ENCODE peak calls at places on chromosomes 12 and 14, in nine cellular contexts. One of them, this sample, is unnamed.

GRCh38 chr12:53726946-53727309 is 324 bp downstream of the CALCOCO1 start:
- DNase-seq in activated CD4-positive, alpha-beta T cell treated with anti-CD3 and anti-CD28 coated beads, Interleukin-2, amount 50 U/mL, for 24 hours: no peak
- DNase-seq in NCI-H524: no peak
- DNase-seq in NCI-H1105 treated with DMSO at 0.1 percent for 48 hours: no peak
- DNase-seq in ovary: no peak
- DNase-seq in NCI-H460: no peak
- DNase-seq in small intestine: no peak
- DNase-seq in AG10803: peak
- DNase-seq in uterus: no peak
- DNase-seq in this sample: no peak

GRCh38 chr14:79862045-79862444 is 349.3 kb downstream of the DIO2 start:
- DNase-seq in activated CD4-positive, alpha-beta T cell treated with anti-CD3 and anti-CD28 coated beads, Interleukin-2, amount 50 U/mL, for 24 hours: no peak
- DNase-seq in NCI-H524: no peak
- DNase-seq in NCI-H1105 treated with DMSO at 0.1 percent for 48 hours: no peak
- DNase-seq in ovary: no peak
- DNase-seq in NCI-H460: no peak
- DNase-seq in small intestine: no peak
- DNase-seq in AG10803: no peak
- DNase-seq in uterus: no peak
- DNase-seq in this sample: no peak

GRCh38 chr14:68842298-68842697 is 49.4 kb upstream of the ZFP36L1 start:
- DNase-seq in activated CD4-positive, alpha-beta T cell treated with anti-CD3 and anti-CD28 coated beads, Interleukin-2, amount 50 U/mL, for 24 hours: no peak
- DNase-seq in NCI-H524: peak
- DNase-seq in NCI-H1105 treated with DMSO at 0.1 percent for 48 hours: peak
- DNase-seq in ovary: no peak
- DNase-seq in NCI-H460: no peak
- DNase-seq in small intestine: no peak
- DNase-seq in AG10803: no peak
- DNase-seq in uterus: peak
- DNase-seq in this sample: no peak

GRCh38 chr14:79328863-79329262 is 882.4 kb downstream of the DIO2 start:
- DNase-seq in activated CD4-positive, alpha-beta T cell treated with anti-CD3 and anti-CD28 coated beads, Interleukin-2, amount 50 U/mL, for 24 hours: no peak
- DNase-seq in NCI-H524: no peak
- DNase-seq in NCI-H1105 treated with DMSO at 0.1 percent for 48 hours: no peak
- DNase-seq in ovary: no peak
- DNase-seq in NCI-H460: no peak
- DNase-seq in small intestine: no peak
- DNase-seq in AG10803: no peak
- DNase-seq in uterus: no peak
- DNase-seq in this sample: no peak

GRCh38 chr12:32843528-32844095 is 53.0 kb downstream of the PKP2 start:
- DNase-seq in activated CD4-positive, alpha-beta T cell treated with anti-CD3 and anti-CD28 coated beads, Interleukin-2, amount 50 U/mL, for 24 hours: no peak
- DNase-seq in NCI-H524: no peak
- DNase-seq in NCI-H1105 treated with DMSO at 0.1 percent for 48 hours: no peak
- DNase-seq in ovary: no peak
- DNase-seq in NCI-H460: no peak
- DNase-seq in small intestine: no peak
- DNase-seq in AG10803: no peak
- DNase-seq in uterus: no peak
- DNase-seq in this sample: no peak

GRCh38 chr14:95322646-95323045 is 2.9 kb upstream of the CLMN start:
- DNase-seq in activated CD4-positive, alpha-beta T cell treated with anti-CD3 and anti-CD28 coated beads, Interleukin-2, amount 50 U/mL, for 24 hours: no peak
- DNase-seq in NCI-H524: no peak
- DNase-seq in NCI-H1105 treated with DMSO at 0.1 percent for 48 hours: no peak
- DNase-seq in ovary: no peak
- DNase-seq in NCI-H460: peak
- DNase-seq in small intestine: no peak
- DNase-seq in AG10803: no peak
- DNase-seq in uterus: no peak
- DNase-seq in this sample: no peak

GRCh38 chr12:48936379-48936979 is 11.2 kb upstream of the FKBP11 start:
- DNase-seq in activated CD4-positive, alpha-beta T cell treated with anti-CD3 and anti-CD28 coated beads, Interleukin-2, amount 50 U/mL, for 24 hours: peak
- DNase-seq in NCI-H524: peak
- DNase-seq in NCI-H1105 treated with DMSO at 0.1 percent for 48 hours: peak
- DNase-seq in ovary: peak
- DNase-seq in NCI-H460: peak
- DNase-seq in small intestine: peak
- DNase-seq in AG10803: peak
- DNase-seq in uterus: peak
- DNase-seq in this sample: no peak

GRCh38 chr12:111363578-111363977 is 5.3 kb downstream of the PHETA1 start:
- DNase-seq in activated CD4-positive, alpha-beta T cell treated with anti-CD3 and anti-CD28 coated beads, Interleukin-2, amount 50 U/mL, for 24 hours: no peak
- DNase-seq in NCI-H524: no peak
- DNase-seq in NCI-H1105 treated with DMSO at 0.1 percent for 48 hours: no peak
- DNase-seq in ovary: no peak
- DNase-seq in NCI-H460: no peak
- DNase-seq in small intestine: no peak
- DNase-seq in AG10803: peak
- DNase-seq in uterus: no peak
- DNase-seq in this sample: no peak

GRCh38 chr12:48811454-48812090 is 6.7 kb upstream of the CACNB3 start:
- DNase-seq in activated CD4-positive, alpha-beta T cell treated with anti-CD3 and anti-CD28 coated beads, Interleukin-2, amount 50 U/mL, for 24 hours: no peak
- DNase-seq in NCI-H524: no peak
- DNase-seq in NCI-H1105 treated with DMSO at 0.1 percent for 48 hours: no peak
- DNase-seq in ovary: no peak
- DNase-seq in NCI-H460: no peak
- DNase-seq in small intestine: no peak
- DNase-seq in AG10803: no peak
- DNase-seq in uterus: no peak
- DNase-seq in this sample: no peak

GRCh38 chr12:116533343-116534248 is 25.6 kb upstream of the MAP1LC3B2 start:
- DNase-seq in activated CD4-positive, alpha-beta T cell treated with anti-CD3 and anti-CD28 coated beads, Interleukin-2, amount 50 U/mL, for 24 hours: peak
- DNase-seq in NCI-H524: peak
- DNase-seq in NCI-H1105 treated with DMSO at 0.1 percent for 48 hours: peak
- DNase-seq in ovary: peak
- DNase-seq in NCI-H460: peak
- DNase-seq in small intestine: peak
- DNase-seq in AG10803: peak
- DNase-seq in uterus: peak
- DNase-seq in this sample: no peak

GRCh38 chr14:95463173-95463901 is 53.1 kb downstream of the SYNE3 start:
- DNase-seq in activated CD4-positive, alpha-beta T cell treated with anti-CD3 and anti-CD28 coated beads, Interleukin-2, amount 50 U/mL, for 24 hours: no peak
- DNase-seq in NCI-H524: no peak
- DNase-seq in NCI-H1105 treated with DMSO at 0.1 percent for 48 hours: peak
- DNase-seq in ovary: no peak
- DNase-seq in NCI-H460: no peak
- DNase-seq in small intestine: peak
- DNase-seq in AG10803: no peak
- DNase-seq in uterus: no peak
- DNase-seq in this sample: no peak

GRCh38 chr12:71400481-71400880 is 39.1 kb upstream of the LGR5 start:
- DNase-seq in activated CD4-positive, alpha-beta T cell treated with anti-CD3 and anti-CD28 coated beads, Interleukin-2, amount 50 U/mL, for 24 hours: no peak
- DNase-seq in NCI-H524: no peak
- DNase-seq in NCI-H1105 treated with DMSO at 0.1 percent for 48 hours: no peak
- DNase-seq in ovary: no peak
- DNase-seq in NCI-H460: no peak
- DNase-seq in small intestine: no peak
- DNase-seq in AG10803: no peak
- DNase-seq in uterus: no peak
- DNase-seq in this sample: no peak

GRCh38 chr14:63642229-63642611 is 549 bp upstream of the WDR89 start:
- DNase-seq in activated CD4-positive, alpha-beta T cell treated with anti-CD3 and anti-CD28 coated beads, Interleukin-2, amount 50 U/mL, for 24 hours: no peak
- DNase-seq in NCI-H524: peak
- DNase-seq in NCI-H1105 treated with DMSO at 0.1 percent for 48 hours: peak
- DNase-seq in ovary: peak
- DNase-seq in NCI-H460: peak
- DNase-seq in small intestine: peak
- DNase-seq in AG10803: peak
- DNase-seq in uterus: peak
- DNase-seq in this sample: peak

GRCh38 chr12:109057376-109057775 is 5.0 kb downstream of the USP30 start:
- DNase-seq in activated CD4-positive, alpha-beta T cell treated with anti-CD3 and anti-CD28 coated beads, Interleukin-2, amount 50 U/mL, for 24 hours: no peak
- DNase-seq in NCI-H524: no peak
- DNase-seq in NCI-H1105 treated with DMSO at 0.1 percent for 48 hours: no peak
- DNase-seq in ovary: no peak
- DNase-seq in NCI-H460: no peak
- DNase-seq in small intestine: no peak
- DNase-seq in AG10803: no peak
- DNase-seq in uterus: no peak
- DNase-seq in this sample: no peak

GRCh38 chr12:123050331-123050809 is 69.9 kb downstream of the ARL6IP4 start:
- DNase-seq in activated CD4-positive, alpha-beta T cell treated with anti-CD3 and anti-CD28 coated beads, Interleukin-2, amount 50 U/mL, for 24 hours: no peak
- DNase-seq in NCI-H524: no peak
- DNase-seq in NCI-H1105 treated with DMSO at 0.1 percent for 48 hours: no peak
- DNase-seq in ovary: no peak
- DNase-seq in NCI-H460: no peak
- DNase-seq in small intestine: no peak
- DNase-seq in AG10803: peak
- DNase-seq in uterus: peak
- DNase-seq in this sample: no peak

GRCh38 chr14:102513899-102514772 is 4.6 kb upstream of the ANKRD9 start:
- DNase-seq in activated CD4-positive, alpha-beta T cell treated with anti-CD3 and anti-CD28 coated beads, Interleukin-2, amount 50 U/mL, for 24 hours: no peak
- DNase-seq in NCI-H524: no peak
- DNase-seq in NCI-H1105 treated with DMSO at 0.1 percent for 48 hours: no peak
- DNase-seq in ovary: no peak
- DNase-seq in NCI-H460: no peak
- DNase-seq in small intestine: no peak
- DNase-seq in AG10803: no peak
- DNase-seq in uterus: no peak
- DNase-seq in this sample: no peak

GRCh38 chr12:6767592-6768384 is 1.6 kb downstream of the PTMS start:
- DNase-seq in activated CD4-positive, alpha-beta T cell treated with anti-CD3 and anti-CD28 coated beads, Interleukin-2, amount 50 U/mL, for 24 hours: no peak
- DNase-seq in NCI-H524: no peak
- DNase-seq in NCI-H1105 treated with DMSO at 0.1 percent for 48 hours: no peak
- DNase-seq in ovary: peak
- DNase-seq in NCI-H460: no peak
- DNase-seq in small intestine: no peak
- DNase-seq in AG10803: peak
- DNase-seq in uterus: no peak
- DNase-seq in this sample: no peak

GRCh38 chr12:124422570-124423523 is 128.0 kb downstream of the RFLNA start:
- DNase-seq in activated CD4-positive, alpha-beta T cell treated with anti-CD3 and anti-CD28 coated beads, Interleukin-2, amount 50 U/mL, for 24 hours: no peak
- DNase-seq in NCI-H524: peak
- DNase-seq in NCI-H1105 treated with DMSO at 0.1 percent for 48 hours: no peak
- DNase-seq in ovary: peak
- DNase-seq in NCI-H460: peak
- DNase-seq in small intestine: peak
- DNase-seq in AG10803: peak
- DNase-seq in uterus: peak
- DNase-seq in this sample: peak

GRCh38 chr12:51234533-51234932 is 4.1 kb upstream of the DAZAP2 start:
- DNase-seq in activated CD4-positive, alpha-beta T cell treated with anti-CD3 and anti-CD28 coated beads, Interleukin-2, amount 50 U/mL, for 24 hours: no peak
- DNase-seq in NCI-H524: no peak
- DNase-seq in NCI-H1105 treated with DMSO at 0.1 percent for 48 hours: no peak
- DNase-seq in ovary: no peak
- DNase-seq in NCI-H460: no peak
- DNase-seq in small intestine: no peak
- DNase-seq in AG10803: no peak
- DNase-seq in uterus: no peak
- DNase-seq in this sample: no peak

GRCh38 chr14:60310086-60310684 is 61.2 kb downstream of the PPM1A start:
- DNase-seq in activated CD4-positive, alpha-beta T cell treated with anti-CD3 and anti-CD28 coated beads, Interleukin-2, amount 50 U/mL, for 24 hours: no peak
- DNase-seq in NCI-H524: no peak
- DNase-seq in NCI-H1105 treated with DMSO at 0.1 percent for 48 hours: no peak
- DNase-seq in ovary: no peak
- DNase-seq in NCI-H460: no peak
- DNase-seq in small intestine: no peak
- DNase-seq in AG10803: no peak
- DNase-seq in uterus: no peak
- DNase-seq in this sample: no peak

GRCh38 chr12:50614167-50614762 is 109.5 kb downstream of the DIP2B start:
- DNase-seq in activated CD4-positive, alpha-beta T cell treated with anti-CD3 and anti-CD28 coated beads, Interleukin-2, amount 50 U/mL, for 24 hours: no peak
- DNase-seq in NCI-H524: no peak
- DNase-seq in NCI-H1105 treated with DMSO at 0.1 percent for 48 hours: no peak
- DNase-seq in ovary: no peak
- DNase-seq in NCI-H460: no peak
- DNase-seq in small intestine: no peak
- DNase-seq in AG10803: peak
- DNase-seq in uterus: no peak
- DNase-seq in this sample: no peak

GRCh38 chr12:79452906-79453305 is 237.9 kb downstream of the PAWR start:
- DNase-seq in activated CD4-positive, alpha-beta T cell treated with anti-CD3 and anti-CD28 coated beads, Interleukin-2, amount 50 U/mL, for 24 hours: no peak
- DNase-seq in NCI-H524: no peak
- DNase-seq in NCI-H1105 treated with DMSO at 0.1 percent for 48 hours: no peak
- DNase-seq in ovary: no peak
- DNase-seq in NCI-H460: no peak
- DNase-seq in small intestine: no peak
- DNase-seq in AG10803: no peak
- DNase-seq in uterus: peak
- DNase-seq in this sample: no peak

GRCh38 chr14:53278602-53279506 is 125.7 kb upstream of the DDHD1 start:
- DNase-seq in activated CD4-positive, alpha-beta T cell treated with anti-CD3 and anti-CD28 coated beads, Interleukin-2, amount 50 U/mL, for 24 hours: no peak
- DNase-seq in NCI-H524: no peak
- DNase-seq in NCI-H1105 treated with DMSO at 0.1 percent for 48 hours: no peak
- DNase-seq in ovary: no peak
- DNase-seq in NCI-H460: peak
- DNase-seq in small intestine: no peak
- DNase-seq in AG10803: peak
- DNase-seq in uterus: no peak
- DNase-seq in this sample: peak

GRCh38 chr12:84124211-84124610 is 788.4 kb downstream of the SLC6A15 start:
- DNase-seq in activated CD4-positive, alpha-beta T cell treated with anti-CD3 and anti-CD28 coated beads, Interleukin-2, amount 50 U/mL, for 24 hours: no peak
- DNase-seq in NCI-H524: no peak
- DNase-seq in NCI-H1105 treated with DMSO at 0.1 percent for 48 hours: no peak
- DNase-seq in ovary: no peak
- DNase-seq in NCI-H460: no peak
- DNase-seq in small intestine: no peak
- DNase-seq in AG10803: no peak
- DNase-seq in uterus: no peak
- DNase-seq in this sample: no peak

GRCh38 chr12:114167431-114167830 is 201.3 kb upstream of the RBM19 start:
- DNase-seq in activated CD4-positive, alpha-beta T cell treated with anti-CD3 and anti-CD28 coated beads, Interleukin-2, amount 50 U/mL, for 24 hours: no peak
- DNase-seq in NCI-H524: no peak
- DNase-seq in NCI-H1105 treated with DMSO at 0.1 percent for 48 hours: no peak
- DNase-seq in ovary: no peak
- DNase-seq in NCI-H460: no peak
- DNase-seq in small intestine: no peak
- DNase-seq in AG10803: peak
- DNase-seq in uterus: no peak
- DNase-seq in this sample: no peak

GRCh38 chr14:51534623-51535022 is 117.1 kb upstream of the FRMD6 start:
- DNase-seq in activated CD4-positive, alpha-beta T cell treated with anti-CD3 and anti-CD28 coated beads, Interleukin-2, amount 50 U/mL, for 24 hours: no peak
- DNase-seq in NCI-H524: no peak
- DNase-seq in NCI-H1105 treated with DMSO at 0.1 percent for 48 hours: peak
- DNase-seq in ovary: peak
- DNase-seq in NCI-H460: no peak
- DNase-seq in small intestine: no peak
- DNase-seq in AG10803: no peak
- DNase-seq in uterus: no peak
- DNase-seq in this sample: peak

GRCh38 chr12:1797011-1797901 is 23.1 kb upstream of the LRTM2 start:
- DNase-seq in activated CD4-positive, alpha-beta T cell treated with anti-CD3 and anti-CD28 coated beads, Interleukin-2, amount 50 U/mL, for 24 hours: peak
- DNase-seq in NCI-H524: no peak
- DNase-seq in NCI-H1105 treated with DMSO at 0.1 percent for 48 hours: no peak
- DNase-seq in ovary: peak
- DNase-seq in NCI-H460: no peak
- DNase-seq in small intestine: peak
- DNase-seq in AG10803: peak
- DNase-seq in uterus: peak
- DNase-seq in this sample: no peak

GRCh38 chr12:24681570-24681969 is 267.3 kb downstream of the BCAT1 start:
- DNase-seq in activated CD4-positive, alpha-beta T cell treated with anti-CD3 and anti-CD28 coated beads, Interleukin-2, amount 50 U/mL, for 24 hours: no peak
- DNase-seq in NCI-H524: no peak
- DNase-seq in NCI-H1105 treated with DMSO at 0.1 percent for 48 hours: no peak
- DNase-seq in ovary: no peak
- DNase-seq in NCI-H460: no peak
- DNase-seq in small intestine: no peak
- DNase-seq in AG10803: no peak
- DNase-seq in uterus: no peak
- DNase-seq in this sample: no peak

GRCh38 chr12:98955284-98955683 is 310.2 kb downstream of the APAF1 start:
- DNase-seq in activated CD4-positive, alpha-beta T cell treated with anti-CD3 and anti-CD28 coated beads, Interleukin-2, amount 50 U/mL, for 24 hours: no peak
- DNase-seq in NCI-H524: peak
- DNase-seq in NCI-H1105 treated with DMSO at 0.1 percent for 48 hours: no peak
- DNase-seq in ovary: no peak
- DNase-seq in NCI-H460: peak
- DNase-seq in small intestine: no peak
- DNase-seq in AG10803: peak
- DNase-seq in uterus: no peak
- DNase-seq in this sample: peak

GRCh38 chr14:78509516-78509915 is 339.3 kb downstream of the NRXN3 start:
- DNase-seq in activated CD4-positive, alpha-beta T cell treated with anti-CD3 and anti-CD28 coated beads, Interleukin-2, amount 50 U/mL, for 24 hours: no peak
- DNase-seq in NCI-H524: no peak
- DNase-seq in NCI-H1105 treated with DMSO at 0.1 percent for 48 hours: no peak
- DNase-seq in ovary: no peak
- DNase-seq in NCI-H460: no peak
- DNase-seq in small intestine: peak
- DNase-seq in AG10803: no peak
- DNase-seq in uterus: no peak
- DNase-seq in this sample: no peak

GRCh38 chr14:68546839-68547238 is 246.0 kb downstream of the ZFP36L1 start:
- DNase-seq in activated CD4-positive, alpha-beta T cell treated with anti-CD3 and anti-CD28 coated beads, Interleukin-2, amount 50 U/mL, for 24 hours: no peak
- DNase-seq in NCI-H524: no peak
- DNase-seq in NCI-H1105 treated with DMSO at 0.1 percent for 48 hours: no peak
- DNase-seq in ovary: no peak
- DNase-seq in NCI-H460: peak
- DNase-seq in small intestine: no peak
- DNase-seq in AG10803: peak
- DNase-seq in uterus: peak
- DNase-seq in this sample: no peak